ENCODE peak calls at places on chromosomes 3 and 15, in eight cellular contexts. N is PC-9, Q is DND-41, H is heart left ventricle, J is Panc1, U is AG04450, T is left ventricle myocardium inferior, A is neuronal stem cell. D is an unnamed sample. For H3K27me3, the result is how much of the 10 kb centered on the place peaks cover.

GRCh38 chr3:172524611-172525010 is 1.4 kb upstream of the TNFSF10 start:
- DNase-seq in A (no peak), N (no peak), J (no peak), Q (no peak), H (no peak), T (no peak), U (no peak), D (no peak)

GRCh38 chr15:33083232-33084006 is 111.1 kb downstream of the FMN1 start:
- DNase-seq in H (no peak), N (peak), T (no peak), Q (no peak), J (no peak), U (no peak), A (no peak), D (no peak)

GRCh38 chr3:25895443-25895842 is 105.6 kb downstream of the OXSM start:
- DNase-seq in A (no peak), Q (no peak), J (no peak), N (no peak), T (no peak), U (peak), H (no peak), D (no peak)

GRCh38 chr3:160355826-160356225 is 43.2 kb downstream of the IFT80 start:
- DNase-seq in Q (no peak), A (no peak), J (no peak), H (no peak), N (no peak), T (no peak), U (no peak), D (no peak)

GRCh38 chr3:196778755-196779154 is 39.1 kb downstream of the PAK2 start:
- DNase-seq in J (no peak), T (no peak), A (no peak), Q (no peak), N (no peak), U (peak), H (no peak), D (no peak)

GRCh38 chr15:33700695-33701303 is 267.5 kb upstream of the CHRM5 start:
- DNase-seq in T (peak), J (peak), H (peak), U (peak), N (no peak), A (peak), Q (peak), D (peak)

GRCh38 chr15:90829942-90830440 is 38.4 kb upstream of the FURIN start:
- DNase-seq in N (no peak), J (no peak), H (peak), T (no peak), Q (no peak), A (no peak), U (no peak), D (peak)

GRCh38 chr3:53170325-53171108 is 9.5 kb downstream of the PRKCD start:
- DNase-seq in A (no peak), T (no peak), H (peak), J (no peak), N (no peak), Q (peak), U (no peak), D (no peak)

GRCh38 chr3:62817678-62818077 is 57.5 kb downstream of the CADPS start:
- DNase-seq in A (no peak), Q (no peak), J (no peak), H (no peak), T (no peak), N (no peak), U (no peak), D (no peak)

GRCh38 chr3:50585919-50586762 is 16.8 kb downstream of the HEMK1 start:
- DNase-seq in A (no peak), Q (no peak), J (no peak), U (no peak), H (no peak), T (no peak), N (peak), D (no peak)

GRCh38 chr3:165193392-165194268 is 2.6 kb downstream of the SLITRK3 start:
- DNase-seq in A (peak), N (no peak), T (no peak), Q (no peak), J (no peak), H (no peak), U (no peak), D (no peak)

GRCh38 chr15:60781211-60781713 is 302.3 kb upstream of the ICE2 start:
- DNase-seq in Q (no peak), U (no peak), T (no peak), J (no peak), H (peak), N (no peak), A (no peak), D (no peak)

GRCh38 chr3:45715945-45716344 is 26.7 kb downstream of the SACM1L start:
- DNase-seq in T (no peak), U (no peak), J (no peak), N (no peak), Q (no peak), A (no peak), H (no peak), D (no peak)

GRCh38 chr3:111650378-111651275 is 55.5 kb upstream of the ZBED2 start:
- DNase-seq in N (no peak), J (no peak), U (no peak), Q (no peak), H (no peak), T (no peak), A (no peak), D (no peak)

GRCh38 chr3:9022305-9022985 is 59.2 kb upstream of the RAD18 start:
- DNase-seq in N (no peak), H (no peak), U (no peak), A (no peak), J (no peak), T (no peak), Q (no peak), D (no peak)

GRCh38 chr3:13222891-13223573 is 149.8 kb upstream of the IQSEC1 start:
- DNase-seq in J (no peak), H (no peak), N (no peak), A (no peak), Q (no peak), T (no peak), U (no peak), D (no peak)

GRCh38 chr3:147699175-147699838 is 290.1 kb downstream of the ZIC1 start:
- DNase-seq in Q (no peak), T (no peak), U (no peak), H (no peak), J (no peak), N (peak), A (no peak), D (no peak)

GRCh38 chr15:78681306-78682012 is 40.4 kb upstream of the CHRNB4 start:
- DNase-seq in H (no peak), Q (no peak), A (no peak), U (no peak), N (no peak), T (no peak), J (no peak), D (no peak)

GRCh38 chr3:98612996-98613517 is 19.6 kb upstream of the CPOX start:
- DNase-seq in Q (no peak), A (no peak), T (no peak), H (peak), N (no peak), J (no peak), U (no peak), D (no peak)

GRCh38 chr3:114858329-114858728 is 288.8 kb downstream of the ZBTB20 start:
- DNase-seq in T (no peak), A (no peak), H (no peak), J (no peak), Q (no peak), N (no peak), U (no peak), D (no peak)

GRCh38 chr15:89747708-89748682 is 3.1 kb downstream of the MESP1 start:
- DNase-seq in U (no peak), Q (no peak), T (no peak), J (no peak), N (no peak), A (no peak), H (no peak), D (no peak)

GRCh38 chr15:89746386-89746974 is 4.6 kb downstream of the MESP1 start:
- DNase-seq in N (no peak), H (no peak), T (no peak), J (no peak), U (no peak), Q (peak), A (no peak), D (no peak)

GRCh38 chr15:89745131-89745530 is 5.9 kb downstream of the MESP1 start:
- DNase-seq in U (no peak), Q (no peak), T (no peak), H (no peak), A (no peak), N (no peak), J (no peak), D (no peak)

GRCh38 chr15:89743594-89743993 is 7.5 kb downstream of the MESP1 start:
- DNase-seq in Q (no peak), N (no peak), H (no peak), J (no peak), A (no peak), U (no peak), T (no peak), D (no peak)

GRCh38 chr15:89745768-89746167 is 5.3 kb downstream of the MESP1 start:
- DNase-seq in J (no peak), A (no peak), H (no peak), N (no peak), U (no peak), T (no peak), Q (no peak), D (no peak)
- H3K27me3 ChIP-seq in J (under half), A (half or more), H (under half), N (under half), U (under half), T (half or more), Q (under half), D (under half)

GRCh38 chr3:11810276-11810675 is 36.4 kb downstream of the TAMM41 start:
- DNase-seq in U (peak), T (no peak), H (no peak), N (no peak), J (no peak), A (no peak), Q (no peak), D (no peak)
- H3K27ac ChIP-seq in U (no peak), T (no peak), H (no peak), N (no peak), J (no peak), A (no peak), Q (no peak), D (no peak)

DNA sequence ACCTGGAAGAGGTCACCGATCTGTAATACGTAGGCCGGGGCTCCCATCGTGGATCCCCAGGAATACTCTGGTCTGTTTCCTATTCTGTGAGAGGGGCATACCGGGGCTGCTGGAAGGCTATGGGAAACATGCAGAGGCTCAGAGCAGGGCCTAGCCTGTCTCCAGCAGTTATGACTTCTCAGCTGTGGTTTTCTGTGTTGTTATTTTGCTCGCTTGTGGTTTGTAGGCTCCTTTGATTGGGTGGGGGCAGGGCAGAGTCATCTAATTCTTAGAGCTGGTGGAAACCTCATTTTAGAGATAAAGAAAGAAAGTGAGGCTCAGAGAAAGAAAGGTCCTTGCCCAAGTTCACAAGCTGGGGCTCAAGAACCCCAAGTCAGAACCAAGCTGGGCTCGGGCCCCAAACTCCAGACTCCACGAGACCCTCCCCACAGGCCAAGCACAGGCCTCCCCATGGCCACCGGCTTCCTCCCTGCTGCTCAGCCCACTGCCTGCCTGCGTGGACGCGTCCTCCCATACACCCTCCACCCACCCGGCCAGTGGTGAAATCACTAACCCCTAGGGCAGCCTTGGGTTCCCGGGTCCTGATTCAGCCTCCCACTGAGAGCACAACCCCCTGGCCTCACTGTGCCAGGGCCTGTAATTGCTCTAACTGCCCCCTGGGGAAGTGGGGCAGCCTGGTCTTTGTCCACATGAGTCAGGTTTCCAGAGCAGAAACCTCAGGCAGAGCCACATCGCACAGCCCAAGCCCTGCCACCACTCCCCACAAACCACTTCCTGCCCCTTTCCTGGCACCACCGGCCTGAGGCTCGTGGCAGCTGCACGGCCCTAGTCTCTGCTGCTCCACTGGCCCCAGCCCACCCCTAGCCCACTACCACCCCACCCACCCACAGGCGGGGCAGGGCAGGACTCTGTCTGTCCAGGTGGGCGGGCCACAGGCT is 270.8 kb downstream of the UACA start:
- DNase-seq in J (no peak), A (no peak), Q (peak), H (peak), U (no peak), N (peak), T (peak), D (no peak)
- H3K4me3 ChIP-seq in J (no peak), A (no peak), Q (no peak), H (no peak), U (no peak), N (peak), T (no peak), D (no peak)

GRCh38 chr3:184230603-184231528 is 1.5 kb downstream of the VWA5B2 start:
- DNase-seq in H (no peak), Q (no peak), T (no peak), N (no peak), J (no peak), U (no peak), A (no peak), D (no peak)
- H3K27me3 ChIP-seq in H (under half), Q (under half), T (half or more), N (half or more), J (under half), U (half or more), A (half or more), D (under half)

D was measured in uterus.